ENCODE peak calls at places on chromosomes 5 and 9, in seven cellular contexts. S is EH, F is KBM-7, I is endothelial cell, T is upper lobe of right lung, W is AG09309, V is RWPE1. L is an unnamed sample.
A peak's percentile ranks its signal among the peaks of the same experiment; 100 is the strongest.

GRCh38 chr5:154002093-154002492 is 36.6 kb downstream of the FAM114A2 start:
- DNase-seq in F (no peak), V (no peak), T (no peak), I (peak; percentile 53), W (no peak), S (peak; percentile 10), L (no peak)

GRCh38 chr9:96519095-96519494 is 69.1 kb downstream of the HABP4 start:
- DNase-seq in S (no peak), V (no peak), I (no peak), T (no peak), W (no peak), F (no peak), L (no peak)

GRCh38 chr5:103690676-103691075 is 128.1 kb upstream of the NUDT12 start:
- DNase-seq in T (no peak), S (no peak), W (no peak), V (no peak), F (no peak), I (no peak), L (no peak)

GRCh38 chr5:86199287-86199686 is 418.5 kb upstream of the COX7C start:
- DNase-seq in T (no peak), V (no peak), I (no peak), F (no peak), S (no peak), W (no peak), L (no peak)

GRCh38 chr9:129460323-129461261 is 160.3 kb downstream of the C9orf50 start:
- DNase-seq in I (peak; percentile 83), T (peak; percentile 97), W (peak; percentile 95), F (peak; percentile 93), S (peak; percentile 99), V (peak; percentile 100), L (peak; percentile 92)

GRCh38 chr9:90808890-90809685 is 7.5 kb downstream of the SYK start:
- DNase-seq in T (no peak), V (no peak), F (peak; percentile 86), I (no peak), W (no peak), S (no peak), L (no peak)

GRCh38 chr5:58407042-58407709 is 52.7 kb downstream of the PLK2 start:
- DNase-seq in V (peak; percentile 80), I (no peak), T (no peak), F (no peak), S (peak; percentile 84), W (peak; percentile 35), L (peak; percentile 51)

GRCh38 chr5:121969660-121970295 is 8.0 kb downstream of the SRFBP1 start:
- DNase-seq in I (no peak), T (no peak), S (peak; percentile 43), F (no peak), V (no peak), W (no peak), L (no peak)

GRCh38 chr5:148909001-148909400 is 82.6 kb downstream of the ADRB2 start:
- DNase-seq in T (no peak), F (no peak), I (no peak), W (no peak), V (no peak), S (peak; percentile 95), L (no peak)

GRCh38 chr5:5699062-5699461 is 276.6 kb downstream of the ICE1 start:
- DNase-seq in W (no peak), T (no peak), S (no peak), I (no peak), V (no peak), F (no peak), L (no peak)

GRCh38 chr5:95163079-95163478 is 121.8 kb downstream of the MCTP1 start:
- DNase-seq in F (peak; percentile 16), T (no peak), W (no peak), S (no peak), V (no peak), I (no peak), L (no peak)

GRCh38 chr9:75529463-75529862 is 361.0 kb upstream of the PCSK5 start:
- DNase-seq in T (no peak), I (no peak), S (no peak), F (no peak), V (no peak), W (no peak), L (no peak)

GRCh38 chr5:39080597-39081204 is 6.5 kb upstream of the RICTOR start:
- DNase-seq in V (no peak), F (peak; percentile 55), T (no peak), I (peak; percentile 59), W (peak; percentile 55), S (peak; percentile 68), L (no peak)

GRCh38 chr9:90855208-90856000 is 53.8 kb downstream of the SYK start:
- DNase-seq in W (no peak), T (peak; percentile 6), S (no peak), V (no peak), F (no peak), I (no peak), L (no peak)

GRCh38 chr9:77896269-77897245 is 135.1 kb downstream of the GNAQ start:
- DNase-seq in W (no peak), V (no peak), S (no peak), T (no peak), F (peak; percentile 67), I (no peak), L (no peak)

GRCh38 chr9:85743290-85744128 is 1.8 kb upstream of the AGTPBP1 start:
- DNase-seq in T (peak; percentile 82), V (peak; percentile 88), F (peak; percentile 86), W (peak; percentile 79), I (no peak), S (peak; percentile 68), L (peak; percentile 84)

GRCh38 chr5:39570418-39571027 is 145.7 kb upstream of the DAB2 start:
- DNase-seq in T (no peak), V (peak; percentile 25), S (peak; percentile 57), W (no peak), F (peak; percentile 72), I (no peak), L (no peak)

GRCh38 chr5:87081511-87082372 is 185.9 kb upstream of the RASA1 start:
- DNase-seq in F (peak; percentile 94), W (no peak), I (no peak), V (no peak), T (no peak), S (no peak), L (no peak)

GRCh38 chr9:91771864-91772263 is 178.2 kb downstream of the ROR2 start:
- DNase-seq in S (no peak), I (no peak), F (no peak), V (no peak), W (no peak), T (no peak), L (no peak)

GRCh38 chr5:75303419-75303818 is 33.6 kb upstream of the HMGCR start:
- DNase-seq in S (no peak), W (no peak), V (no peak), F (no peak), I (no peak), T (no peak), L (no peak)

GRCh38 chr9:34097865-34098264 is 28.6 kb downstream of the DCAF12 start:
- DNase-seq in W (no peak), V (no peak), T (no peak), I (no peak), F (no peak), S (no peak), L (no peak)

GRCh38 chr9:131617611-131618010 is 72.3 kb downstream of the PRRT1B start:
- DNase-seq in I (no peak), W (no peak), T (no peak), S (no peak), F (no peak), V (no peak), L (no peak)

GRCh38 chr5:152246401-152246800 is 158.7 kb downstream of the NMUR2 start:
- DNase-seq in W (no peak), V (peak; percentile 47), I (peak; percentile 71), S (peak; percentile 18), T (no peak), F (peak; percentile 12), L (no peak)

GRCh38 chr5:6792911-6793451 is 79.7 kb downstream of the TENT4A start:
- DNase-seq in I (no peak), W (no peak), T (no peak), V (no peak), S (no peak), F (no peak), L (no peak)

GRCh38 chr5:84274585-84275468 is 109.9 kb downstream of the EDIL3 start:
- DNase-seq in T (no peak), F (peak; percentile 21), V (peak; percentile 53), S (peak; percentile 29), W (no peak), I (peak; percentile 45), L (no peak)

GRCh38 chr5:6962256-6962655 is 249.0 kb downstream of the TENT4A start:
- DNase-seq in V (no peak), S (no peak), I (no peak), W (no peak), T (no peak), F (no peak), L (no peak)